ENCODE peak calls at places on chromosomes 2 and 18, in six cellular contexts. E, D, Y, H, S and L are unnamed samples.
A peak's percentile ranks its signal among the peaks of the same experiment; 100 is the strongest.

GRCh38 chr2:232980683-232981082 is 32.4 kb downstream of the NGEF start:
- DNase-seq in E (peak; percentile 19), D (no peak), Y (no peak), H (no peak), S (peak; percentile 43), L (peak; percentile 78)

GRCh38 chr2:240135706-240136012 is 446 bp downstream of the COPS9 start:
- DNase-seq in E (no peak), D (peak; percentile 32), Y (no peak), H (no peak), S (no peak), L (no peak)

GRCh38 chr18:5430131-5430530 is 113.7 kb downstream of the EPB41L3 start:
- DNase-seq in E (no peak), D (no peak), Y (no peak), H (no peak), S (no peak), L (no peak)

GRCh38 chr2:34578641-34579040 is 979.5 kb upstream of the FAM98A start:
- DNase-seq in E (no peak), D (no peak), Y (no peak), H (no peak), S (no peak), L (no peak)

GRCh38 chr2:240166761-240167587 is 26.5 kb upstream of the OTOS start:
- DNase-seq in E (no peak), D (no peak), Y (no peak), H (peak; percentile 54), S (no peak), L (no peak)

GRCh38 chr2:191155608-191156071 is 4.8 kb upstream of the STAT4 start:
- DNase-seq in E (no peak), D (peak; percentile 35), Y (no peak), H (no peak), S (no peak), L (no peak)

GRCh38 chr2:61689526-61689925 is 151.4 kb upstream of the XPO1 start:
- DNase-seq in E (no peak), D (no peak), Y (no peak), H (no peak), S (no peak), L (no peak)

GRCh38 chr18:79553696-79554095 is 125.9 kb upstream of the CTDP1 start:
- DNase-seq in E (no peak), D (no peak), Y (no peak), H (peak; percentile 50), S (no peak), L (peak; percentile 64)

GRCh38 chr2:12201369-12201768 is 454.9 kb downstream of the LPIN1 start:
- DNase-seq in E (no peak), D (no peak), Y (no peak), H (no peak), S (no peak), L (no peak)